ENCODE peak calls at places on chromosome 4, in five cellular contexts. X is stomach, T is A549, M is ovary, Q is IMR-90. J is an unnamed sample.

GRCh38 chr4:68912807-68913206 is 38.8 kb downstream of the UGT2A3 start:
- DNase-seq in X (no peak), T (no peak), M (no peak), Q (no peak), J (no peak)

GRCh38 chr4:119232286-119232685 is 19.8 kb downstream of the USP53 start:
- DNase-seq in X (no peak), T (no peak), M (no peak), Q (no peak), J (no peak)

GRCh38 chr4:20764353-20764752 is 64.1 kb downstream of the PACRGL start:
- DNase-seq in X (no peak), T (no peak), M (no peak), Q (peak), J (no peak)

GRCh38 chr4:26459054-26459755 is 31.1 kb downstream of the CCKAR start:
- DNase-seq in X (no peak), T (peak), M (no peak), Q (peak), J (no peak)

GRCh38 chr4:15776871-15777648 is 1.1 kb upstream of the CD38 start:
- DNase-seq in X (no peak), T (no peak), M (no peak), Q (no peak), J (no peak)

GRCh38 chr4:143099693-143100092 is 85.0 kb upstream of the USP38 start:
- DNase-seq in X (no peak), T (no peak), M (no peak), Q (no peak), J (no peak)

GRCh38 chr4:177485528-177485927 is 43.3 kb upstream of the AGA start:
- DNase-seq in X (no peak), T (no peak), M (no peak), Q (peak), J (no peak)

GRCh38 chr4:88189418-88189738 is 30.9 kb upstream of the ABCG2 start:
- DNase-seq in X (no peak), T (no peak), M (no peak), Q (no peak), J (no peak)

GRCh38 chr4:25144870-25145481 is 15.3 kb downstream of the SEPSECS start:
- DNase-seq in X (no peak), T (peak), M (no peak), Q (peak), J (no peak)

GRCh38 chr4:8855781-8856245 is 15.8 kb downstream of the HMX1 start:
- DNase-seq in X (no peak), T (no peak), M (no peak), Q (no peak), J (no peak)

GRCh38 chr4:99711657-99712056 is 54.0 kb upstream of the C4orf54 start:
- DNase-seq in X (no peak), T (no peak), M (no peak), Q (no peak), J (no peak)

GRCh38 chr4:3257691-3258482 is 8.9 kb downstream of the MSANTD1 start:
- DNase-seq in X (peak), T (no peak), M (no peak), Q (peak), J (no peak)

GRCh38 chr4:151015458-151016344 is 617 bp upstream of the LRBA start:
- DNase-seq in X (peak), T (peak), M (peak), Q (peak), J (peak)

GRCh38 chr4:87032884-87033533 is 98.2 kb downstream of the AFF1 start:
- DNase-seq in X (no peak), T (no peak), M (no peak), Q (peak), J (no peak)

GRCh38 chr4:108141213-108142045 is 27.3 kb downstream of the LEF1 start:
- DNase-seq in X (no peak), T (no peak), M (no peak), Q (no peak), J (no peak)

GRCh38 chr4:123017636-123018390 is 95.4 kb upstream of the NUDT6 start:
- DNase-seq in X (no peak), T (no peak), M (no peak), Q (peak), J (no peak)

GRCh38 chr4:173519130-173520101 is 10.6 kb downstream of the HAND2 start:
- DNase-seq in X (no peak), T (no peak), M (peak), Q (no peak), J (no peak)

DNA sequence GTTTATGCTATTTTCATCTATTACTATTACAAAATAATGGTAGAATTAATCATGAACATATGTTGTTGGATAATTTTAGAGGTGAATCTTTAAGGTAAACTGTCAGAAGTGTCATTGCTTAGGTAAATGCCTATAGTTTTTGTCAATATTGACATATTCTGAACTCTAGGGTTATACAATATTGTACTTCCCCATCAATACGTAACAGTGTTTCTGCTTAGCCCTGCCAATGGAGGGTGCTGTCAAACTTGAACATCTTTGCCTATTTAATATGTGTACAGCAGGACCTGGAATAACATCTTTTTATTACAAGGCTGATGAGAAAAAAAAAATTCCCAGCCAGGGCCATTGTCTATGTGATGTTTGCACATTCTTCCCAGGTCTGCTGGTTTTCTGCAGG is 40.8 kb downstream of the ARHGAP24 start:
- DNase-seq in X (no peak), T (no peak), M (no peak), Q (no peak), J (no peak)
- H3K27ac ChIP-seq in X (no peak), T (no peak), M (no peak), Q (no peak), J (no peak)

GRCh38 chr4:100828364-100828763 is 310.5 kb upstream of the EMCN start:
- DNase-seq in X (no peak), T (no peak), M (no peak), Q (no peak), J (no peak)
- TF ChIP-seq POLR2A in X (no peak), T (no peak), M (no peak), Q (no peak), J (no peak)

DNA sequence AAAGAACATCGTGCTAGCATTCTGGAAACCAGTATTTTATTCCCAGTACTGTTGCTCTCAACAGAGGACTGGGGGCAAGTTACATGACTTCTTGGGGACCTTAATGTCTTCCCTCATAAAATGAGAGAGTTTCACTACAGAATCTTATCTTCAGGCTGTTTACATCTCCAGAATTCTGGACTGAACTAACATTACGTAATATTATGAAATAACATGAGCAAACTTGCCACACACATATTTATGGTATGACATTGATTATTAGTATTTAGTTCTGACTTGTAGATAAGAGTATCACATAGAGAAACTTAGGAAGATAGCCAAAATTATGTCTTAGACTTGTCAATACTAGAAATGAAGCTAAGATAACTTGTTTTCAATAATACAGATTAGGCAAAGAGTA is 68.0 kb downstream of the NFKB1 start:
- DNase-seq in X (no peak), T (no peak), M (no peak), Q (peak), J (no peak)
- H3K27ac ChIP-seq in X (peak), T (no peak), M (no peak), Q (peak), J (peak)

DNA sequence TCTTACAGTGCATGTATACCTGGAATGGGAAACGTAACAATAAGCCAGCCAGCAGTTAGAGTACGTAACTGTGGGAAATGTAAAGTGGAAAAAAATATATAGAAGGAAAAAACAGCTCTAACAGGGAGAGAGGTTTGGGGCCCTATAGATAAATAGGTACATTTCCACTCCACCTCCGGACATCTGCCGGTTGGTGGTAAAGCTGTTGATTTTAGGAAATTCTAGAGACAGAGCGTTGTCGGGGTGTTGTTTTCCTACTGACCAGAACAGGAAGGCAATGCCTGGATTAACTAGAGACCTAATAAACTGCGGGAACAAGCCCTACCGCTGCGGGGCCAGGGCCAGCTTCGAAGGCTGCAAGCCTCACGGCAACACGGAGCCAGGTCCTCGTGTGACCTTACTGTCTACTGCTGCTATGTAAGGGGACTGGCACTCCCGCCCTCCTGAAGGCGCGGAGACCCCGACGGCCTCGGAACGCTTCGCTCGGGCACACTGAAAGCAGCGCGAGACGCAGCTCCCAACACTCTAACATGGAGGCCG is 757 bp upstream of the CDKN2AIP start:
- DNase-seq in X (no peak), T (peak), M (no peak), Q (peak), J (no peak)
- TF ChIP-seq POLR2A in X (no peak), T (no peak), M (no peak), Q (no peak), J (no peak)

GRCh38 chr4:40367451-40367850 is 32.3 kb downstream of the CHRNA9 start:
- DNase-seq in X (no peak), T (no peak), M (no peak), Q (no peak), J (no peak)

GRCh38 chr4:40363945-40364344 is 28.8 kb downstream of the CHRNA9 start:
- DNase-seq in X (no peak), T (no peak), M (no peak), Q (no peak), J (no peak)

GRCh38 chr4:40361338-40361737 is 26.2 kb downstream of the CHRNA9 start:
- DNase-seq in X (no peak), T (no peak), M (no peak), Q (no peak), J (no peak)

GRCh38 chr4:40357738-40358137 is 22.6 kb downstream of the CHRNA9 start:
- DNase-seq in X (no peak), T (no peak), M (no peak), Q (no peak), J (no peak)

GRCh38 chr4:40363382-40363920 is 28.3 kb downstream of the CHRNA9 start:
- DNase-seq in X (peak), T (no peak), M (no peak), Q (no peak), J (peak)
- H3K27ac ChIP-seq in X (peak), T (no peak), M (no peak), Q (no peak), J (peak)

GRCh38 chr4:147335183-147335582 is 145.7 kb upstream of the EDNRA start:
- DNase-seq in X (no peak), T (no peak), M (no peak), Q (no peak), J (no peak)
- TF ChIP-seq POLR2A in X (no peak), T (no peak), M (no peak), Q (no peak), J (no peak)

GRCh38 chr4:145195167-145195952 is 15.0 kb upstream of the OTUD4 start:
- DNase-seq in X (no peak), T (no peak), M (no peak), Q (no peak), J (no peak)
- H3K27ac ChIP-seq in X (no peak), T (no peak), M (no peak), Q (no peak), J (no peak)